ENCODE peak calls at places on chromosomes 1 and 21, in nine cellular contexts. One of them, this sample, is unnamed.

GRCh38 chr1:183593356-183593755 is 3.1 kb upstream of the NCF2 start:
- DNase-seq in tibial nerve: no peak
- DNase-seq in Peyer's patch: peak; percentile 62
- DNase-seq in PC-9: no peak
- DNase-seq in adrenal gland: peak; percentile 35
- DNase-seq in hepatocyte: no peak
- DNase-seq in fibroblast of lung: no peak
- DNase-seq in left ventricle myocardium inferior: no peak
- DNase-seq in endodermal cell: no peak
- DNase-seq in this sample: no peak

GRCh38 chr1:234139966-234140365 is 233.3 kb upstream of the COA6 start:
- DNase-seq in hepatocyte: no peak
- DNase-seq in left ventricle myocardium inferior: no peak
- DNase-seq in tibial nerve: no peak
- DNase-seq in fibroblast of lung: peak; percentile 46
- DNase-seq in adrenal gland: no peak
- DNase-seq in PC-9: peak; percentile 45
- DNase-seq in endodermal cell: no peak
- DNase-seq in Peyer's patch: no peak
- DNase-seq in this sample: no peak

GRCh38 chr1:37071829-37072228 is 37.5 kb upstream of the GRIK3 start:
- DNase-seq in adrenal gland: no peak
- DNase-seq in tibial nerve: no peak
- DNase-seq in hepatocyte: peak; percentile 74
- DNase-seq in left ventricle myocardium inferior: peak; percentile 22
- DNase-seq in Peyer's patch: no peak
- DNase-seq in PC-9: no peak
- DNase-seq in fibroblast of lung: no peak
- DNase-seq in endodermal cell: no peak
- DNase-seq in this sample: no peak

GRCh38 chr1:31843506-31843905 is 27.7 kb upstream of the SPOCD1 start:
- DNase-seq in PC-9: peak; percentile 53
- DNase-seq in adrenal gland: no peak
- DNase-seq in fibroblast of lung: peak; percentile 73
- DNase-seq in tibial nerve: no peak
- DNase-seq in left ventricle myocardium inferior: no peak
- DNase-seq in Peyer's patch: peak; percentile 29
- DNase-seq in hepatocyte: no peak
- DNase-seq in endodermal cell: peak; percentile 40
- DNase-seq in this sample: peak; percentile 9

GRCh38 chr21:38148046-38148445 is 108.7 kb upstream of the KCNJ15 start:
- DNase-seq in tibial nerve: no peak
- DNase-seq in fibroblast of lung: no peak
- DNase-seq in hepatocyte: no peak
- DNase-seq in PC-9: no peak
- DNase-seq in Peyer's patch: no peak
- DNase-seq in endodermal cell: no peak
- DNase-seq in left ventricle myocardium inferior: no peak
- DNase-seq in adrenal gland: no peak
- DNase-seq in this sample: no peak

GRCh38 chr1:33763406-33763805 is 100.5 kb upstream of the HMGB4 start:
- DNase-seq in tibial nerve: no peak
- DNase-seq in endodermal cell: peak; percentile 38
- DNase-seq in fibroblast of lung: no peak
- DNase-seq in PC-9: no peak
- DNase-seq in hepatocyte: no peak
- DNase-seq in adrenal gland: no peak
- DNase-seq in left ventricle myocardium inferior: no peak
- DNase-seq in Peyer's patch: no peak
- DNase-seq in this sample: no peak

GRCh38 chr1:119279441-119280415 is 88.9 kb upstream of the HAO2 start:
- DNase-seq in tibial nerve: no peak
- DNase-seq in PC-9: peak; percentile 98
- DNase-seq in Peyer's patch: no peak
- DNase-seq in fibroblast of lung: peak; percentile 46
- DNase-seq in hepatocyte: peak; percentile 53
- DNase-seq in adrenal gland: peak; percentile 67
- DNase-seq in left ventricle myocardium inferior: no peak
- DNase-seq in endodermal cell: no peak
- DNase-seq in this sample: no peak

GRCh38 chr1:161374373-161374772 is 6.7 kb upstream of the CFAP126 start:
- DNase-seq in adrenal gland: no peak
- DNase-seq in hepatocyte: no peak
- DNase-seq in left ventricle myocardium inferior: no peak
- DNase-seq in fibroblast of lung: peak; percentile 14
- DNase-seq in tibial nerve: no peak
- DNase-seq in PC-9: no peak
- DNase-seq in Peyer's patch: no peak
- DNase-seq in endodermal cell: no peak
- DNase-seq in this sample: no peak

GRCh38 chr1:170156594-170156993 is 10.8 kb downstream of the NTMT2 start:
- DNase-seq in fibroblast of lung: no peak
- DNase-seq in hepatocyte: no peak
- DNase-seq in adrenal gland: no peak
- DNase-seq in Peyer's patch: no peak
- DNase-seq in tibial nerve: no peak
- DNase-seq in left ventricle myocardium inferior: no peak
- DNase-seq in PC-9: no peak
- DNase-seq in endodermal cell: no peak
- DNase-seq in this sample: no peak

GRCh38 chr1:145885738-145886287 is at the start of gene ANKRD35:
- DNase-seq in tibial nerve: peak; percentile 78
- DNase-seq in left ventricle myocardium inferior: peak; percentile 89
- DNase-seq in hepatocyte: peak; percentile 90
- DNase-seq in adrenal gland: peak; percentile 87
- DNase-seq in fibroblast of lung: peak; percentile 42
- DNase-seq in endodermal cell: peak; percentile 95
- DNase-seq in Peyer's patch: peak; percentile 94
- DNase-seq in PC-9: peak; percentile 59
- DNase-seq in this sample: peak; percentile 44

GRCh38 chr1:244834596-244835275 is 722 bp upstream of the COX20 start:
- DNase-seq in hepatocyte: no peak
- DNase-seq in endodermal cell: peak; percentile 96
- DNase-seq in PC-9: peak; percentile 83
- DNase-seq in left ventricle myocardium inferior: peak; percentile 93
- DNase-seq in Peyer's patch: peak; percentile 97
- DNase-seq in fibroblast of lung: peak; percentile 96
- DNase-seq in adrenal gland: peak; percentile 86
- DNase-seq in tibial nerve: peak; percentile 84
- DNase-seq in this sample: peak; percentile 39

GRCh38 chr1:25343872-25344271 is 5.7 kb downstream of the TMEM50A start:
- DNase-seq in Peyer's patch: no peak
- DNase-seq in tibial nerve: no peak
- DNase-seq in hepatocyte: no peak
- DNase-seq in left ventricle myocardium inferior: no peak
- DNase-seq in adrenal gland: no peak
- DNase-seq in PC-9: no peak
- DNase-seq in endodermal cell: no peak
- DNase-seq in fibroblast of lung: peak; percentile 85
- DNase-seq in this sample: no peak

GRCh38 chr1:239951518-239952130 is 140.1 kb upstream of the FMN2 start:
- DNase-seq in Peyer's patch: peak; percentile 84
- DNase-seq in hepatocyte: peak; percentile 89
- DNase-seq in endodermal cell: peak; percentile 87
- DNase-seq in fibroblast of lung: peak; percentile 79
- DNase-seq in tibial nerve: peak; percentile 92
- DNase-seq in adrenal gland: peak; percentile 91
- DNase-seq in left ventricle myocardium inferior: peak; percentile 22
- DNase-seq in PC-9: peak; percentile 48
- DNase-seq in this sample: peak; percentile 28

GRCh38 chr1:37797750-37798345 is 4.2 kb downstream of the MANEAL start:
- DNase-seq in PC-9: no peak
- DNase-seq in fibroblast of lung: peak; percentile 38
- DNase-seq in endodermal cell: no peak
- DNase-seq in tibial nerve: no peak
- DNase-seq in hepatocyte: no peak
- DNase-seq in adrenal gland: no peak
- DNase-seq in Peyer's patch: no peak
- DNase-seq in left ventricle myocardium inferior: no peak
- DNase-seq in this sample: no peak

GRCh38 chr1:241592273-241592958 is 47.8 kb downstream of the CHML start:
- DNase-seq in PC-9: peak; percentile 87
- DNase-seq in endodermal cell: no peak
- DNase-seq in left ventricle myocardium inferior: no peak
- DNase-seq in tibial nerve: no peak
- DNase-seq in Peyer's patch: no peak
- DNase-seq in adrenal gland: no peak
- DNase-seq in hepatocyte: no peak
- DNase-seq in fibroblast of lung: no peak
- DNase-seq in this sample: no peak

GRCh38 chr1:93446837-93447451 is 974 bp upstream of the FNBP1L start:
- DNase-seq in endodermal cell: no peak
- DNase-seq in Peyer's patch: peak; percentile 71
- DNase-seq in hepatocyte: peak; percentile 24
- DNase-seq in left ventricle myocardium inferior: no peak
- DNase-seq in adrenal gland: peak; percentile 42
- DNase-seq in fibroblast of lung: no peak
- DNase-seq in PC-9: peak; percentile 72
- DNase-seq in tibial nerve: no peak
- DNase-seq in this sample: no peak

GRCh38 chr1:32878183-32878582 is 7.5 kb upstream of the FNDC5 start:
- DNase-seq in hepatocyte: no peak
- DNase-seq in endodermal cell: no peak
- DNase-seq in PC-9: peak; percentile 56
- DNase-seq in tibial nerve: no peak
- DNase-seq in adrenal gland: no peak
- DNase-seq in Peyer's patch: no peak
- DNase-seq in left ventricle myocardium inferior: no peak
- DNase-seq in fibroblast of lung: no peak
- DNase-seq in this sample: no peak

GRCh38 chr1:88648706-88649105 is 35.4 kb upstream of the PKN2 start:
- DNase-seq in left ventricle myocardium inferior: no peak
- DNase-seq in fibroblast of lung: no peak
- DNase-seq in PC-9: no peak
- DNase-seq in adrenal gland: no peak
- DNase-seq in hepatocyte: no peak
- DNase-seq in Peyer's patch: no peak
- DNase-seq in endodermal cell: peak; percentile 48
- DNase-seq in tibial nerve: no peak
- DNase-seq in this sample: no peak

GRCh38 chr1:113031060-113031933 is 41.7 kb upstream of the LRIG2 start:
- DNase-seq in PC-9: no peak
- DNase-seq in tibial nerve: no peak
- DNase-seq in Peyer's patch: no peak
- DNase-seq in left ventricle myocardium inferior: no peak
- DNase-seq in endodermal cell: no peak
- DNase-seq in hepatocyte: no peak
- DNase-seq in adrenal gland: no peak
- DNase-seq in fibroblast of lung: no peak
- DNase-seq in this sample: no peak
- TF ChIP-seq CTCF in PC-9: no peak
- TF ChIP-seq CTCF in tibial nerve: no peak
- TF ChIP-seq CTCF in Peyer's patch: no peak
- TF ChIP-seq CTCF in left ventricle myocardium inferior: no peak
- TF ChIP-seq CTCF in endodermal cell: no peak
- TF ChIP-seq CTCF in hepatocyte: no peak
- TF ChIP-seq CTCF in adrenal gland: no peak
- TF ChIP-seq CTCF in fibroblast of lung: no peak
- TF ChIP-seq CTCF in this sample: no peak

DNA sequence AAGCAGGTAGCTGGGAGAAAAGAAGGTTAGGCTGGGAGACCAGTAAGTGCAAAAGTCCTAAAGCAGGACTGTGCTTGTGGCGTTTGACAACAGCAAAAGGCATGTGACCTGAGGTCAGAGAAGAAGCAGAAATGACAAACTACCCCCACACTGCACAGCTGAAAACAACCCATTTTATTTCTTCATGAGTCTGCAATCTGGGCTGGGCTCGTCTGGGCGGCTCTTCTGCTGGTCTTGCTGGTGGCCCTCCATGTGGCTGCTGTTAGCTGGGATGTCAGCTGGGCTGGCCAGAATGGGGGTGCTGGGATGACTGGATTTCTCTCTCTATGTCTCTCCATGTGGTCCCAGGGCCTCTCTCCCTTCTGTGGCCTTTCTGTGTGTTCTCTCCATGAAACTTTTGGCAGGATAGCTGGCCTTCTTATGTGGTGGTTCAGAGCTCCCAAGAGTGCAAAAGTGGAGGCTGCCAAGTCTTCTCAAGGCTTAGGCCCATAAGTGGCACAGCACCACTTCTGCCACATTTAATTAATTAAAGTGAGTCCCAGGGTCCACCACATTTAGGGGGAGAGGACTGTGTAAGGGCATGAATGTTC is 128.6 kb downstream of the RIPK4 start:
- DNase-seq in adrenal gland: no peak
- DNase-seq in hepatocyte: no peak
- DNase-seq in left ventricle myocardium inferior: no peak
- DNase-seq in fibroblast of lung: no peak
- DNase-seq in tibial nerve: no peak
- DNase-seq in endodermal cell: no peak
- DNase-seq in PC-9: no peak
- DNase-seq in Peyer's patch: no peak
- DNase-seq in this sample: no peak
- H3K4me1 ChIP-seq in adrenal gland: no peaks in the 10 kb centered on the region
- H3K4me1 ChIP-seq in hepatocyte: peaks cover 23% of the 10 kb centered on the region
- H3K4me1 ChIP-seq in left ventricle myocardium inferior: peaks cover 23% of the 10 kb centered on the region
- H3K4me1 ChIP-seq in fibroblast of lung: peaks cover 18% of the 10 kb centered on the region
- H3K4me1 ChIP-seq in tibial nerve: peaks cover 26% of the 10 kb centered on the region
- H3K4me1 ChIP-seq in endodermal cell: peaks cover 14% of the 10 kb centered on the region
- H3K4me1 ChIP-seq in PC-9: peaks cover 90% of the 10 kb centered on the region
- H3K4me1 ChIP-seq in Peyer's patch: no peaks in the 10 kb centered on the region
- H3K4me1 ChIP-seq in this sample: peaks cover 13% of the 10 kb centered on the region

DNA sequence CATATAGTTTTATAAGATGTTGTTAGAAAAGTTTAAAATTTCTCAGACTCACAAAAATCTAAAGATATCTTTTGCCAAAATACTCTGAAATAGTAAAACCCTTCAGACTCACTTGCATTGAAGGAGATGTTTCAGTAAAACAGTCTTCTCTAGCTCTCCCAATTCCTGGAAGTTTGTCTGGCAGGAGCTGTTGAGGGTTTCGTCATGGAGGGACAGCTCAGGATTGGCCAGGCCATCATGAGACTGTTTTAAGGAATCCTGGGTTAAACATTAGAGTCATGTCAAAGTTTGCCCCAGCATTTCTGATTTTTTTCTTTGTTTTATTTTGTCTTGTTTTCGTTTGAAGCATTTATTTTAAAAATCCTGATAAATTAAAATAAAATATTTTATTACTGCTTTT is 293.8 kb upstream of the PBX1 start:
- DNase-seq in hepatocyte: no peak
- DNase-seq in endodermal cell: no peak
- DNase-seq in adrenal gland: peak; percentile 1
- DNase-seq in left ventricle myocardium inferior: no peak
- DNase-seq in fibroblast of lung: peak; percentile 8
- DNase-seq in tibial nerve: no peak
- DNase-seq in Peyer's patch: peak; percentile 47
- DNase-seq in PC-9: no peak
- DNase-seq in this sample: no peak
- H3K9me3 ChIP-seq in hepatocyte: no peaks in the 10 kb centered on the region
- H3K9me3 ChIP-seq in endodermal cell: no peaks in the 10 kb centered on the region
- H3K9me3 ChIP-seq in adrenal gland: no peaks in the 10 kb centered on the region
- H3K9me3 ChIP-seq in left ventricle myocardium inferior: no peaks in the 10 kb centered on the region
- H3K9me3 ChIP-seq in fibroblast of lung: no peaks in the 10 kb centered on the region
- H3K9me3 ChIP-seq in tibial nerve: no peaks in the 10 kb centered on the region
- H3K9me3 ChIP-seq in Peyer's patch: no peaks in the 10 kb centered on the region
- H3K9me3 ChIP-seq in PC-9: no peaks in the 10 kb centered on the region
- H3K9me3 ChIP-seq in this sample: no peaks in the 10 kb centered on the region

DNA sequence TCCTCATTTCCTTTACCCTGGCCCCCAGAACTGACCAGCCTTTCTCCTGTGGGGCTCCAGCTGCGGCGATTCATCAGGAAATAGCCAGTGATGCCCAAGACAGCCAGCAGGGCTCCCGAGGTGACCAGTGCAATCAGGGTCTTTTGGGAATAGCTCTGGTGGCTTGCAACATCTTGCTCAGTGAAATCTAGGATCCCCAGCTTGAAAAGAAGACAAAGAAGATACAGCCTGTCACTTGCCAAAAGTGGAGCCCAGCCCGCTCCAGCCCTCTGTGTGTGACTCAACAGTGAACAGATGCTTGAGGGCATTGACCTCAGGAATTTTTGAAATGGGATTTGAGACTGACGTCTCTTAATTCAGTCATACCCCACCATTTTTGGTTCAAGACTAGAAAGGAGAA is 22.3 kb downstream of the CD34 start:
- DNase-seq in PC-9: no peak
- DNase-seq in tibial nerve: peak; percentile 57
- DNase-seq in adrenal gland: peak; percentile 67
- DNase-seq in hepatocyte: no peak
- DNase-seq in Peyer's patch: no peak
- DNase-seq in left ventricle myocardium inferior: no peak
- DNase-seq in endodermal cell: peak; percentile 58
- DNase-seq in fibroblast of lung: no peak
- DNase-seq in this sample: no peak
- TF ChIP-seq CTCF in PC-9: no peak
- TF ChIP-seq CTCF in tibial nerve: no peak
- TF ChIP-seq CTCF in adrenal gland: peak; percentile 33
- TF ChIP-seq CTCF in hepatocyte: no peak
- TF ChIP-seq CTCF in Peyer's patch: no peak
- TF ChIP-seq CTCF in left ventricle myocardium inferior: peak; percentile 26
- TF ChIP-seq CTCF in endodermal cell: peak; percentile 62
- TF ChIP-seq CTCF in fibroblast of lung: peak; percentile 10
- TF ChIP-seq CTCF in this sample: no peak